ENCODE peak calls at places on chromosomes 12 and 14, in four cellular contexts. M is heart right ventricle, B is NCI-H2171 treated with DMSO at 0.1 percent for 48 hours, R is H9. T is an unnamed sample.

GRCh38 chr14:21024668-21025373 is at the start of gene NDRG2:
- DNase-seq in M (peak; percentile 87), R (peak; percentile 88), B (peak; percentile 80), T (peak; percentile 86)

GRCh38 chr14:37622231-37622923 is 26.9 kb downstream of the TTC6 start:
- DNase-seq in B (no peak), M (no peak), R (peak; percentile 60), T (no peak)

GRCh38 chr12:95412826-95413311 is 61.1 kb upstream of the METAP2 start:
- DNase-seq in B (no peak), R (no peak), M (no peak), T (no peak)

GRCh38 chr14:20857630-20858261 is 33.4 kb upstream of the RNASE3 start:
- DNase-seq in M (peak; percentile 72), R (peak; percentile 68), B (peak; percentile 47), T (peak; percentile 47)

GRCh38 chr12:21562859-21563258 is 36.8 kb downstream of the SPX start:
- DNase-seq in M (no peak), R (no peak), B (no peak), T (no peak)

GRCh38 chr12:10673660-10674384 is at the start of gene STYK1:
- DNase-seq in B (peak; percentile 50), R (peak; percentile 92), M (peak; percentile 12), T (peak; percentile 86)

GRCh38 chr12:100926669-100927248 is 132.2 kb downstream of the ANO4 start:
- DNase-seq in R (peak; percentile 90), B (peak; percentile 29), M (no peak), T (peak; percentile 61)

GRCh38 chr14:92627707-92628215 is 114.2 kb downstream of the RIN3 start:
- DNase-seq in R (peak; percentile 81), M (no peak), B (no peak), T (no peak)

GRCh38 chr12:132257955-132258490 is 71.4 kb downstream of the GALNT9 start:
- DNase-seq in M (no peak), R (no peak), B (no peak), T (no peak)

GRCh38 chr12:89884365-89884915 is 175.8 kb upstream of the ATP2B1 start:
- DNase-seq in B (peak; percentile 59), R (no peak), M (no peak), T (no peak)

GRCh38 chr12:54262403-54262925 is 17.5 kb downstream of the CBX5 start:
- DNase-seq in R (no peak), B (peak; percentile 24), M (no peak), T (peak; percentile 37)

GRCh38 chr12:99035776-99036175 is 390.7 kb downstream of the APAF1 start:
- DNase-seq in M (no peak), B (no peak), R (no peak), T (no peak)

GRCh38 chr12:54463034-54463433 is 10.4 kb downstream of the GTSF1 start:
- DNase-seq in M (no peak), B (no peak), R (no peak), T (no peak)

GRCh38 chr12:13211859-13212664 is 15.5 kb downstream of the EMP1 start:
- DNase-seq in B (peak; percentile 62), M (peak; percentile 65), R (peak; percentile 71), T (peak; percentile 87)

GRCh38 chr12:108675792-108676191 is 42.1 kb upstream of the SELPLG start:
- DNase-seq in B (no peak), M (no peak), R (no peak), T (no peak)

GRCh38 chr12:127245437-127245836 is 1021.5 kb upstream of the TMEM132C start:
- DNase-seq in M (no peak), B (no peak), R (no peak), T (no peak)

GRCh38 chr14:51491776-51492175 is 159.9 kb upstream of the FRMD6 start:
- DNase-seq in M (no peak), R (no peak), B (no peak), T (no peak)

GRCh38 chr14:68643673-68644072 is 149.2 kb downstream of the ZFP36L1 start:
- DNase-seq in B (no peak), M (no peak), R (peak; percentile 30), T (peak; percentile 17)

GRCh38 chr14:101405171-101405883 is 156.0 kb upstream of the DIO3 start:
- DNase-seq in B (no peak), M (no peak), R (no peak), T (no peak)

GRCh38 chr12:87382959-87383591 is 646.1 kb downstream of the C12orf50 start:
- DNase-seq in B (no peak), M (no peak), R (no peak), T (no peak)

GRCh38 chr14:33229269-33229924 is 290.7 kb downstream of the NPAS3 start:
- DNase-seq in B (peak; percentile 88), R (no peak), M (no peak), T (no peak)

T was measured in Caco-2.